ENCODE peak calls at places on chromosome 14, in nine cellular contexts. W, Z, T, N, L, R, S, X and O are unnamed samples.

GRCh38 chr14:95340201-95340697 is 20.5 kb upstream of the CLMN start:
- DNase-seq in W (no peak), Z (no peak), T (no peak), N (peak; percentile 64), L (no peak), R (peak; percentile 98), S (no peak), X (no peak), O (no peak)

GRCh38 chr14:100222219-100223093 is 16.5 kb upstream of the YY1 start:
- DNase-seq in W (no peak), Z (no peak), T (no peak), N (no peak), L (no peak), R (no peak), S (no peak), X (no peak), O (no peak)

GRCh38 chr14:105526781-105527380 is 498 bp downstream of the TMEM121 start:
- DNase-seq in W (peak; percentile 39), Z (no peak), T (no peak), N (no peak), L (peak; percentile 65), R (no peak), S (no peak), X (no peak), O (peak; percentile 25)

GRCh38 chr14:101933209-101933608 is 31.2 kb upstream of the DYNC1H1 start:
- DNase-seq in W (no peak), Z (no peak), T (no peak), N (no peak), L (peak; percentile 59), R (no peak), S (no peak), X (no peak), O (no peak)

GRCh38 chr14:19823765-19824164 is 20.2 kb downstream of the OR4N2 start:
- DNase-seq in W (no peak), Z (peak; percentile 4), T (no peak), N (no peak), L (no peak), R (no peak), S (no peak), X (peak; percentile 40), O (no peak)

GRCh38 chr14:92560106-92560865 is 46.7 kb downstream of the RIN3 start:
- DNase-seq in W (no peak), Z (no peak), T (no peak), N (no peak), L (no peak), R (no peak), S (no peak), X (no peak), O (no peak)

GRCh38 chr14:105119410-105120025 is 49.1 kb downstream of the JAG2 start:
- DNase-seq in W (no peak), Z (no peak), T (no peak), N (no peak), L (peak; percentile 57), R (no peak), S (no peak), X (no peak), O (no peak)

GRCh38 chr14:100076133-100076532 is 10.9 kb downstream of the EVL start:
- DNase-seq in W (no peak), Z (peak; percentile 41), T (peak; percentile 40), N (peak; percentile 45), L (no peak), R (no peak), S (peak; percentile 20), X (peak; percentile 57), O (peak; percentile 60)

GRCh38 chr14:101861464-101861863 is 100.0 kb downstream of the PPP2R5C start:
- DNase-seq in W (no peak), Z (no peak), T (no peak), N (no peak), L (no peak), R (no peak), S (no peak), X (peak; percentile 53), O (no peak)

GRCh38 chr14:51954657-51955056 is 34.7 kb upstream of the RTRAF start:
- DNase-seq in W (no peak), Z (no peak), T (no peak), N (no peak), L (no peak), R (no peak), S (no peak), X (no peak), O (no peak)
- TF ChIP-seq CTCF in W (no peak), Z (no peak), T (no peak), N (no peak), L (no peak), R (no peak), S (no peak), X (no peak), O (no peak)

GRCh38 chr14:53838374-53838773 is 118.3 kb downstream of the BMP4 start:
- DNase-seq in W (no peak), Z (no peak), T (no peak), N (no peak), L (no peak), R (no peak), S (no peak), X (no peak), O (no peak)

GRCh38 chr14:53841109-53842099 is 115.2 kb downstream of the BMP4 start:
- DNase-seq in W (no peak), Z (no peak), T (no peak), N (no peak), L (no peak), R (no peak), S (no peak), X (no peak), O (no peak)

GRCh38 chr14:53840444-53840843 is 116.2 kb downstream of the BMP4 start:
- DNase-seq in W (no peak), Z (peak; percentile 46), T (no peak), N (peak; percentile 72), L (no peak), R (no peak), S (no peak), X (no peak), O (no peak)

DNA sequence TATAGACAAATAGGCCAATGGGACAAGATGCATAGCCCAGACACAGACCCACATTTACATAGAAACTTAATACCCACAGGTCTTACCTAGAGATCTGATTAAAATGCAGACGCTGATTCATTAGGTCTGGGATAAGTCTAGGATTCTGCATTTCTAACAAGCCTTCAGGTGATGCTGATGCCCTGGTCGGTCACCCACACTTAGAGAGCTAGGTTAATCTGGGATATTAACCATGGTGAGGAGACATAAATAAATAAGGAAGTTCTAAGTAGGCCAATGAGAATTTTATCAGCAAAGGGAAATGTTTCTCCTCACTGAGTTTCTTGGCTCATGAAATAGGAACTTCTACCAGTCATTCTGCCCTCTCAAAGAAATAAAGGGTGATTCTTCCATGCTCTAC is 120.1 kb downstream of the BMP4 start:
- DNase-seq in W (no peak), Z (no peak), T (no peak), N (no peak), L (no peak), R (no peak), S (no peak), X (no peak), O (no peak)
- TF ChIP-seq CTCF in W (no peak), Z (no peak), T (no peak), N (no peak), L (no peak), R (no peak), S (no peak), X (no peak), O (no peak)

DNA sequence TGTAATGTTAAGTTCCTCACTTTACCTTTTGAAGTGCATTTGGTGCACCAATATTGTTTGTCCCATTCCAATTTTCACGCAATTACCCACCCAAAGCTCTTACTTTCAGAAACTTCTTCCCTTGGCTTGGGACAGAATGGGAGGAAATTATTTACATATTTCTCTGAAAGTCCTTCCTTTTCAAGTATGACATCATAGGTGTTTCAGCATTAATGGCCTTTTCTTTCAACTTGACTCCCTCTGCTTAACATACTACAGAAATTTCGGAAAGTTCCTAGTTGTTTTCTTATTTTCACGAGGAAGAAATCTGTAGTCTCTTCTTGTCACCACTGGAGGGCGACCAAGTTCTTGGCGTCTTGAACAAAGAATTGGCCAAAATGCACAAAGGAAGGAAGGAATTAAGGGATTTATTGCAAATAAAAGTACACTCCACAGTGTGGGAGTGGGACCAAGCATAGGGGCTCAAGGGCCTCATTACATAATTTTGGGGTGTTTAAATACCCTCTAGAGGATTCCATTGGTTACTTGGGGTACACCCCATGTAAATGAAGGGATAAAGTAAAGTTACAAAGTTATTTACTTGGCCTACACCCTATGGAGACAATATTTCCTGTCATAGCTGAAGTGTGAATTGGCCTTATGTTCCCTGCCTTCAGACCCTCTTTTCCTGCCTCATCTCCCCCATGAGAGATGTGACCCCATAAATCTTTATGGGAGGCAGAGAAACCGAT is 70.5 kb downstream of the RPL10L start:
- DNase-seq in W (peak; percentile 39), Z (peak; percentile 8), T (no peak), N (peak; percentile 67), L (no peak), R (no peak), S (no peak), X (peak; percentile 41), O (peak; percentile 16)
- TF ChIP-seq CTCF in W (peak; percentile 65), Z (peak; percentile 75), T (no peak), N (peak; percentile 57), L (no peak), R (peak; percentile 24), S (peak; percentile 4), X (peak; percentile 58), O (peak; percentile 49)

GRCh38 chr14:91357272-91357671 is 60.3 kb downstream of the CCDC88C start:
- DNase-seq in W (no peak), Z (no peak), T (no peak), N (no peak), L (no peak), R (no peak), S (no peak), X (no peak), O (no peak)

GRCh38 chr14:91354221-91354916 is 63.3 kb downstream of the CCDC88C start:
- DNase-seq in W (no peak), Z (no peak), T (no peak), N (no peak), L (no peak), R (no peak), S (no peak), X (peak; percentile 40), O (no peak)

GRCh38 chr14:91352696-91353692 is 64.6 kb downstream of the CCDC88C start:
- DNase-seq in W (no peak), Z (no peak), T (no peak), N (no peak), L (no peak), R (no peak), S (no peak), X (no peak), O (no peak)

GRCh38 chr14:91356218-91356763 is 61.3 kb downstream of the CCDC88C start:
- DNase-seq in W (peak; percentile 65), Z (no peak), T (no peak), N (no peak), L (no peak), R (no peak), S (no peak), X (no peak), O (no peak)

DNA sequence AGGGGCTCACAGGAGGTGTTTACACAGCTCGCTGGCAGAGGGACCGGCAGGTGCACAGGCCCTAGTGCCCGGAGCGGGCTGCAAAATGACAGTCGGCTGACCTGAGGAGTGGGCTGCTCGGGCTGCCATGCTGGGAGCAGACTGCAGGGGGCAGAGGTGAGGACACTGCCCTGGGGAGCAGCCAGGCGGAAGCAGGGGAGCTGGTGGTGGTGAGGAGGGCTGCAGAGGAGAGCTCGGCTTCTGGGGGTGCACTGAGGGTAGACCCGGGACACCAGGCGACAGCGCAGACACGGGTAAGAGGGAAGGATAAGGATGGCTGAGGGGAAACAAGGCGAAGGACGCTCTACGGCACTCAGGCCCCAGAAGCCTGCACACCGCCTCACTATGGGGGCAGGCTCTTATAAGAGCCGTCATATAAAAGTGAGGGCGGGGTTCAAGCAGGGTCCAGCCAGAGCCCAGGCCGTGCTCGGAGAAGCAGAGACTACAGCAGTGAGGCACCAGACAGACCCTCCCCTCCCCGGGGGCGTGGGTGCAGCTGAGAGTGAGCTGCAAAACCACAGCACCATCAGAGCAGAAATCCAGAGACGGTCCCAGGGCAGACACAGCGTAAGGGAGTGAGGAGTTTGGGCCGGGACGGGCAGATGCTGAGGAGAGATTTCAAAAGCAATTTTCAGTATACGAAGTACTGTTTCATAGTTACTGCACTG is 62.5 kb downstream of the CCDC88C start:
- DNase-seq in W (peak; percentile 51), Z (no peak), T (no peak), N (no peak), L (no peak), R (no peak), S (no peak), X (no peak), O (peak; percentile 83)
- TF ChIP-seq CTCF in W (peak; percentile 51), Z (peak; percentile 43), T (no peak), N (no peak), L (no peak), R (peak; percentile 35), S (no peak), X (no peak), O (peak; percentile 76)